ENCODE peak calls at places on chromosomes 1 and 21, in six cellular contexts. One of them, this sample, is unnamed.
A peak's percentile ranks its signal among the peaks of the same experiment; 100 is the strongest.

GRCh38 chr1:23403038-23403336 is 21.6 kb downstream of the TCEA3 start:
- DNase-seq in ovary: no peak
- DNase-seq in heart left ventricle: no peak
- DNase-seq in transverse colon: no peak
- DNase-seq in left lung: no peak
- DNase-seq in adrenal gland: peak; percentile 71
- DNase-seq in this sample: no peak

GRCh38 chr1:156648951-156649350 is 7.0 kb downstream of the BCAN start:
- DNase-seq in ovary: no peak
- DNase-seq in heart left ventricle: no peak
- DNase-seq in transverse colon: no peak
- DNase-seq in left lung: no peak
- DNase-seq in adrenal gland: no peak
- DNase-seq in this sample: peak; percentile 81

GRCh38 chr1:156697481-156697880 is 7.9 kb downstream of the CRABP2 start:
- DNase-seq in ovary: no peak
- DNase-seq in heart left ventricle: no peak
- DNase-seq in transverse colon: no peak
- DNase-seq in left lung: no peak
- DNase-seq in adrenal gland: no peak
- DNase-seq in this sample: peak; percentile 97

GRCh38 chr1:205631727-205632373 is at the start of gene ELK4:
- DNase-seq in ovary: peak; percentile 99
- DNase-seq in heart left ventricle: peak; percentile 99
- DNase-seq in transverse colon: peak; percentile 99
- DNase-seq in left lung: peak; percentile 99
- DNase-seq in adrenal gland: peak; percentile 98
- DNase-seq in this sample: peak; percentile 100

GRCh38 chr1:13590486-13590885 is 6.9 kb downstream of the PDPN start:
- DNase-seq in ovary: no peak
- DNase-seq in heart left ventricle: no peak
- DNase-seq in transverse colon: no peak
- DNase-seq in left lung: no peak
- DNase-seq in adrenal gland: no peak
- DNase-seq in this sample: no peak

GRCh38 chr1:27522148-27522859 is 32.3 kb upstream of the WASF2 start:
- DNase-seq in ovary: no peak
- DNase-seq in heart left ventricle: no peak
- DNase-seq in transverse colon: no peak
- DNase-seq in left lung: no peak
- DNase-seq in adrenal gland: no peak
- DNase-seq in this sample: peak; percentile 31

GRCh38 chr1:217681806-217682205 is 50.7 kb downstream of the SPATA17 start:
- DNase-seq in ovary: no peak
- DNase-seq in heart left ventricle: no peak
- DNase-seq in transverse colon: no peak
- DNase-seq in left lung: no peak
- DNase-seq in adrenal gland: no peak
- DNase-seq in this sample: no peak

GRCh38 chr1:44672254-44672955 is 1.9 kb downstream of the TMEM53 start:
- DNase-seq in ovary: no peak
- DNase-seq in heart left ventricle: peak; percentile 50
- DNase-seq in transverse colon: no peak
- DNase-seq in left lung: peak; percentile 74
- DNase-seq in adrenal gland: no peak
- DNase-seq in this sample: no peak

GRCh38 chr21:21146587-21147373 is 148.6 kb downstream of the NCAM2 start:
- DNase-seq in ovary: no peak
- DNase-seq in heart left ventricle: peak; percentile 15
- DNase-seq in transverse colon: no peak
- DNase-seq in left lung: no peak
- DNase-seq in adrenal gland: no peak
- DNase-seq in this sample: no peak

GRCh38 chr1:66489146-66489545 is 44.8 kb upstream of the SGIP1 start:
- DNase-seq in ovary: no peak
- DNase-seq in heart left ventricle: no peak
- DNase-seq in transverse colon: no peak
- DNase-seq in left lung: no peak
- DNase-seq in adrenal gland: no peak
- DNase-seq in this sample: no peak

GRCh38 chr1:226121587-226122400 is 59.3 kb downstream of the H3-3A start:
- DNase-seq in ovary: peak; percentile 80
- DNase-seq in heart left ventricle: peak; percentile 65
- DNase-seq in transverse colon: peak; percentile 80
- DNase-seq in left lung: peak; percentile 66
- DNase-seq in adrenal gland: peak; percentile 57
- DNase-seq in this sample: peak; percentile 77

GRCh38 chr21:35343046-35343816 is 294.1 kb upstream of the RUNX1 start:
- DNase-seq in ovary: no peak
- DNase-seq in heart left ventricle: no peak
- DNase-seq in transverse colon: no peak
- DNase-seq in left lung: no peak
- DNase-seq in adrenal gland: no peak
- DNase-seq in this sample: no peak

GRCh38 chr1:5828322-5828935 is 163.8 kb downstream of the NPHP4 start:
- DNase-seq in ovary: no peak
- DNase-seq in heart left ventricle: no peak
- DNase-seq in transverse colon: no peak
- DNase-seq in left lung: no peak
- DNase-seq in adrenal gland: no peak
- DNase-seq in this sample: no peak

GRCh38 chr1:2416403-2416802 is 4.0 kb upstream of the PEX10 start:
- DNase-seq in ovary: no peak
- DNase-seq in heart left ventricle: no peak
- DNase-seq in transverse colon: peak; percentile 73
- DNase-seq in left lung: no peak
- DNase-seq in adrenal gland: no peak
- DNase-seq in this sample: no peak

GRCh38 chr1:53615101-53615500 is 123.9 kb downstream of the GLIS1 start:
- DNase-seq in ovary: no peak
- DNase-seq in heart left ventricle: no peak
- DNase-seq in transverse colon: no peak
- DNase-seq in left lung: peak; percentile 19
- DNase-seq in adrenal gland: peak; percentile 4
- DNase-seq in this sample: no peak

GRCh38 chr1:235887676-235888075 is 21.0 kb upstream of the LYST start:
- DNase-seq in ovary: no peak
- DNase-seq in heart left ventricle: no peak
- DNase-seq in transverse colon: no peak
- DNase-seq in left lung: no peak
- DNase-seq in adrenal gland: no peak
- DNase-seq in this sample: no peak

GRCh38 chr1:94675373-94675772 is 133.8 kb upstream of the F3 start:
- DNase-seq in ovary: no peak
- DNase-seq in heart left ventricle: no peak
- DNase-seq in transverse colon: no peak
- DNase-seq in left lung: no peak
- DNase-seq in adrenal gland: no peak
- DNase-seq in this sample: no peak
- H3K27ac ChIP-seq in ovary: no peak overlapping the region
- H3K27ac ChIP-seq in heart left ventricle: no peak overlapping the region
- H3K27ac ChIP-seq in transverse colon: no peak overlapping the region
- H3K27ac ChIP-seq in left lung: no peak overlapping the region
- H3K27ac ChIP-seq in adrenal gland: no peak overlapping the region
- H3K27ac ChIP-seq in this sample: no peak overlapping the region

GRCh38 chr1:168468822-168469221 is 75.0 kb downstream of the XCL2 start:
- DNase-seq in ovary: no peak
- DNase-seq in heart left ventricle: no peak
- DNase-seq in transverse colon: no peak
- DNase-seq in left lung: no peak
- DNase-seq in adrenal gland: no peak
- DNase-seq in this sample: no peak

GRCh38 chr1:168473164-168473563 is 70.6 kb downstream of the XCL2 start:
- DNase-seq in ovary: no peak
- DNase-seq in heart left ventricle: no peak
- DNase-seq in transverse colon: no peak
- DNase-seq in left lung: no peak
- DNase-seq in adrenal gland: no peak
- DNase-seq in this sample: no peak

GRCh38 chr1:168472244-168472643 is 71.6 kb downstream of the XCL2 start:
- DNase-seq in ovary: no peak
- DNase-seq in heart left ventricle: no peak
- DNase-seq in transverse colon: no peak
- DNase-seq in left lung: no peak
- DNase-seq in adrenal gland: peak; percentile 33
- DNase-seq in this sample: no peak

GRCh38 chr1:168469690-168470089 is 74.1 kb downstream of the XCL2 start:
- DNase-seq in ovary: peak; percentile 48
- DNase-seq in heart left ventricle: peak; percentile 84
- DNase-seq in transverse colon: peak; percentile 60
- DNase-seq in left lung: peak; percentile 51
- DNase-seq in adrenal gland: peak; percentile 90
- DNase-seq in this sample: peak; percentile 59

GRCh38 chr1:168470821-168471473 is 72.8 kb downstream of the XCL2 start:
- DNase-seq in ovary: no peak
- DNase-seq in heart left ventricle: no peak
- DNase-seq in transverse colon: no peak
- DNase-seq in left lung: no peak
- DNase-seq in adrenal gland: no peak
- DNase-seq in this sample: no peak
- H3K4me3 ChIP-seq in ovary: no peak overlapping the region
- H3K4me3 ChIP-seq in heart left ventricle: no peak overlapping the region
- H3K4me3 ChIP-seq in transverse colon: no peak overlapping the region
- H3K4me3 ChIP-seq in left lung: no peak overlapping the region
- H3K4me3 ChIP-seq in adrenal gland: no peak overlapping the region
- H3K4me3 ChIP-seq in this sample: no peak overlapping the region

GRCh38 chr1:18109756-18110597 is 2.4 kb downstream of the IGSF21 start:
- DNase-seq in ovary: no peak
- DNase-seq in heart left ventricle: peak; percentile 66
- DNase-seq in transverse colon: peak; percentile 37
- DNase-seq in left lung: no peak
- DNase-seq in adrenal gland: peak; percentile 58
- DNase-seq in this sample: peak; percentile 90
- TF ChIP-seq CTCF in ovary: no peak
- TF ChIP-seq CTCF in heart left ventricle: no peak
- TF ChIP-seq CTCF in transverse colon: peak; percentile 17
- TF ChIP-seq CTCF in left lung: no peak
- TF ChIP-seq CTCF in adrenal gland: peak; percentile 42
- TF ChIP-seq CTCF in this sample: peak; percentile 88

GRCh38 chr1:59856725-59857338 is 42.1 kb downstream of the HOOK1 start:
- DNase-seq in ovary: no peak
- DNase-seq in heart left ventricle: peak; percentile 31
- DNase-seq in transverse colon: peak; percentile 61
- DNase-seq in left lung: no peak
- DNase-seq in adrenal gland: peak; percentile 43
- DNase-seq in this sample: no peak
- H3K27ac ChIP-seq in ovary: no peak overlapping the region
- H3K27ac ChIP-seq in heart left ventricle: no peak overlapping the region
- H3K27ac ChIP-seq in transverse colon: peak overlapping the region; percentile 85
- H3K27ac ChIP-seq in left lung: no peak overlapping the region
- H3K27ac ChIP-seq in adrenal gland: no peak overlapping the region
- H3K27ac ChIP-seq in this sample: no peak overlapping the region

GRCh38 chr1:119593836-119594235 is 54.2 kb downstream of the ZNF697 start:
- DNase-seq in ovary: no peak
- DNase-seq in heart left ventricle: no peak
- DNase-seq in transverse colon: no peak
- DNase-seq in left lung: no peak
- DNase-seq in adrenal gland: no peak
- DNase-seq in this sample: no peak

GRCh38 chr1:119594386-119594785 is 53.7 kb downstream of the ZNF697 start:
- DNase-seq in ovary: no peak
- DNase-seq in heart left ventricle: no peak
- DNase-seq in transverse colon: no peak
- DNase-seq in left lung: no peak
- DNase-seq in adrenal gland: no peak
- DNase-seq in this sample: no peak

GRCh38 chr1:119590377-119590776 is 57.7 kb downstream of the ZNF697 start:
- DNase-seq in ovary: no peak
- DNase-seq in heart left ventricle: no peak
- DNase-seq in transverse colon: no peak
- DNase-seq in left lung: no peak
- DNase-seq in adrenal gland: no peak
- DNase-seq in this sample: no peak

DNA sequence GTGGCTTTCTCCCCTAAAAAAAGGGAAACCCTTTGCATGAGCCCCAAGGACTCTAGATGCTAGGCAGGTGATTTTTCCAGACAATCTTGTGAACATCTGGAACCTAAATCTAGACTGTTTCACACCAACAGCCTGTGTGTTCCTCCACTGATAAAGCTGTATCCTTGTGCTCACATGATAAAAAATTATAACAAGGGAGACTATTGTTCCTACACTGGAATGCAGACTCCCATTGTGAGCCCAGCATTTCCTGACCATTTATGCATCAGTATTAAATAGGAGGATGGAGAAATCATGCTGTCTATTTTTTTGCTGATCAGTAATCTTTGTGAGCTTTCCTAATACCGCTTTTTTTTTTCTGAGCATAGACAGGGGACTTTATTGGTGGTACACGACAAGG is 52.5 kb downstream of the ZNF697 start:
- DNase-seq in ovary: no peak
- DNase-seq in heart left ventricle: no peak
- DNase-seq in transverse colon: no peak
- DNase-seq in left lung: no peak
- DNase-seq in adrenal gland: no peak
- DNase-seq in this sample: no peak
- H3K4me3 ChIP-seq in ovary: no peak overlapping the region
- H3K4me3 ChIP-seq in heart left ventricle: no peak overlapping the region
- H3K4me3 ChIP-seq in transverse colon: no peak overlapping the region
- H3K4me3 ChIP-seq in left lung: no peak overlapping the region
- H3K4me3 ChIP-seq in adrenal gland: no peak overlapping the region
- H3K4me3 ChIP-seq in this sample: no peak overlapping the region

GRCh38 chr1:31955917-31956736 is 18.0 kb upstream of the PTP4A2 start:
- DNase-seq in ovary: peak; percentile 75
- DNase-seq in heart left ventricle: peak; percentile 78
- DNase-seq in transverse colon: peak; percentile 86
- DNase-seq in left lung: peak; percentile 88
- DNase-seq in adrenal gland: peak; percentile 93
- DNase-seq in this sample: peak; percentile 56
- TF ChIP-seq CTCF in ovary: no peak
- TF ChIP-seq CTCF in heart left ventricle: no peak
- TF ChIP-seq CTCF in transverse colon: peak; percentile 9
- TF ChIP-seq CTCF in left lung: no peak
- TF ChIP-seq CTCF in adrenal gland: peak; percentile 41
- TF ChIP-seq CTCF in this sample: peak; percentile 21

GRCh38 chr1:157992813-157993178 is 649 bp upstream of the KIRREL1 start:
- DNase-seq in ovary: no peak
- DNase-seq in heart left ventricle: no peak
- DNase-seq in transverse colon: no peak
- DNase-seq in left lung: no peak
- DNase-seq in adrenal gland: no peak
- DNase-seq in this sample: no peak
- H3K27ac ChIP-seq in ovary: peak overlapping the region; percentile 97
- H3K27ac ChIP-seq in heart left ventricle: peak overlapping the region; percentile 95
- H3K27ac ChIP-seq in transverse colon: peak overlapping the region; percentile 88
- H3K27ac ChIP-seq in left lung: peak overlapping the region; percentile 15
- H3K27ac ChIP-seq in adrenal gland: no peak overlapping the region
- H3K27ac ChIP-seq in this sample: peak overlapping the region; percentile 88

GRCh38 chr1:214550339-214551051 is 907 bp downstream of the PTPN14 start:
- DNase-seq in ovary: no peak
- DNase-seq in heart left ventricle: no peak
- DNase-seq in transverse colon: no peak
- DNase-seq in left lung: peak; percentile 32
- DNase-seq in adrenal gland: no peak
- DNase-seq in this sample: no peak
- H3K4me3 ChIP-seq in ovary: peak overlapping the region; percentile 68
- H3K4me3 ChIP-seq in heart left ventricle: peak overlapping the region; percentile 78
- H3K4me3 ChIP-seq in transverse colon: peak overlapping the region; percentile 88
- H3K4me3 ChIP-seq in left lung: peak overlapping the region; percentile 81
- H3K4me3 ChIP-seq in adrenal gland: peak overlapping the region; percentile 34
- H3K4me3 ChIP-seq in this sample: peak overlapping the region; percentile 68

This sample was measured in WERI-Rb-1.